ENCODE peak calls at places on chromosomes 2 and 18, in four cellular contexts. Z is activated T-helper 1 cell treated with anti-CD3 and anti-CD28 coated beads, Interleukin-12 subunit alpha, Interleukin-12 subunit beta, Interleukin-2, Interleukin-4 antibody, amounts not matched to agents 30 ng/mL and 10 ng/mL and 1 ng/mL, durations not matched to agents 14 hours and 24 hours and 36 hours; I is astrocyte of the spinal cord; O is hepatocyte. A is an unnamed sample.

GRCh38 chr2:28729698-28730097 is 21.9 kb upstream of the PPP1CB start:
- DNase-seq in Z (no peak), I (peak; percentile 18), O (no peak), A (no peak)

GRCh38 chr2:77458216-77458615 is 64.0 kb downstream of the LRRTM4 start:
- DNase-seq in Z (no peak), I (no peak), O (no peak), A (no peak)

GRCh38 chr2:191927319-191927867 is 80.5 kb upstream of the CAVIN2 start:
- DNase-seq in Z (no peak), I (peak; percentile 95), O (no peak), A (no peak)

GRCh38 chr2:138319616-138320015 is 182.0 kb upstream of the SPOPL start:
- DNase-seq in Z (no peak), I (no peak), O (no peak), A (no peak)

GRCh38 chr2:200779214-200779613 is 32.5 kb upstream of the BZW1 start:
- DNase-seq in Z (no peak), I (no peak), O (no peak), A (no peak)

GRCh38 chr2:240411261-240412160 is 24.0 kb upstream of the GPC1 start:
- DNase-seq in Z (no peak), I (no peak), O (no peak), A (peak; percentile 57)

GRCh38 chr2:134392689-134393476 is 139.0 kb downstream of the MGAT5 start:
- DNase-seq in Z (no peak), I (no peak), O (no peak), A (no peak)

GRCh38 chr2:219296142-219296541 is 13.1 kb downstream of the PTPRN start:
- DNase-seq in Z (no peak), I (no peak), O (no peak), A (no peak)

GRCh38 chr2:796151-796955 is 119.1 kb upstream of the TMEM18 start:
- DNase-seq in Z (no peak), I (no peak), O (no peak), A (no peak)

GRCh38 chr2:6506311-6507258 is 359.1 kb downstream of the CMPK2 start:
- DNase-seq in Z (no peak), I (peak; percentile 73), O (peak; percentile 27), A (no peak)

GRCh38 chr2:40642726-40643125 is 190.8 kb upstream of the SLC8A1 start:
- DNase-seq in Z (no peak), I (no peak), O (no peak), A (no peak)

GRCh38 chr18:36196239-36196995 is 9.1 kb downstream of the MOCOS start:
- DNase-seq in Z (no peak), I (no peak), O (no peak), A (no peak)

GRCh38 chr2:224915126-224915525 is 127.1 kb downstream of the DOCK10 start:
- DNase-seq in Z (no peak), I (no peak), O (no peak), A (no peak)

GRCh38 chr2:55311444-55311870 is 42.4 kb upstream of the MTIF2 start:
- DNase-seq in Z (no peak), I (peak; percentile 64), O (no peak), A (no peak)

GRCh38 chr2:66849128-66849527 is 414.2 kb downstream of the MEIS1 start:
- DNase-seq in Z (no peak), I (no peak), O (no peak), A (no peak)

GRCh38 chr2:160450486-160450885 is 43.1 kb downstream of the RBMS1 start:
- DNase-seq in Z (no peak), I (no peak), O (no peak), A (no peak)

GRCh38 chr2:232340171-232340935 is 38.2 kb upstream of the ALPP start:
- DNase-seq in Z (no peak), I (no peak), O (no peak), A (peak; percentile 29)

GRCh38 chr2:59034791-59035190 is 793.7 kb upstream of the FANCL start:
- DNase-seq in Z (no peak), I (peak; percentile 5), O (peak; percentile 23), A (no peak)

A was measured in natural killer cell treated with Interleukin-12 subunit alpha and Interleukin-12 subunit beta and Interleukin-15 and Interleukin-18, amount 100 ng/mL, for 72 hours.